ENCODE peak calls at places on chromosomes 3 and 15, in seven cellular contexts. One of them, this sample, is unnamed.

GRCh38 chr15:94555842-94556516 is 324.6 kb downstream of the MCTP2 start:
- DNase-seq in activated T-cell treated with anti-CD3 and anti-CD28 coated beads for 1 hour: no peak
- DNase-seq in thoracic aorta: no peak
- DNase-seq in osteocyte: no peak
- DNase-seq in CD8-positive, alpha-beta T cell: no peak
- DNase-seq in lower lobe of right lung: no peak
- DNase-seq in posterior vena cava: no peak
- DNase-seq in this sample: no peak

GRCh38 chr3:101829066-101829830 is 20.1 kb upstream of the NFKBIZ start:
- DNase-seq in posterior vena cava: peak
- DNase-seq in CD8-positive, alpha-beta T cell: peak
- DNase-seq in thoracic aorta: peak
- DNase-seq in lower lobe of right lung: no peak
- DNase-seq in activated T-cell treated with anti-CD3 and anti-CD28 coated beads for 1 hour: no peak
- DNase-seq in osteocyte: no peak
- DNase-seq in this sample: no peak

GRCh38 chr15:92611995-92612745 is 43.4 kb downstream of the FAM174B start:
- DNase-seq in thoracic aorta: no peak
- DNase-seq in CD8-positive, alpha-beta T cell: no peak
- DNase-seq in posterior vena cava: peak
- DNase-seq in osteocyte: no peak
- DNase-seq in lower lobe of right lung: no peak
- DNase-seq in activated T-cell treated with anti-CD3 and anti-CD28 coated beads for 1 hour: no peak
- DNase-seq in this sample: no peak

GRCh38 chr3:99325407-99325806 is 313.0 kb upstream of the COL8A1 start:
- DNase-seq in posterior vena cava: no peak
- DNase-seq in CD8-positive, alpha-beta T cell: no peak
- DNase-seq in osteocyte: no peak
- DNase-seq in thoracic aorta: no peak
- DNase-seq in lower lobe of right lung: no peak
- DNase-seq in activated T-cell treated with anti-CD3 and anti-CD28 coated beads for 1 hour: no peak
- DNase-seq in this sample: no peak

GRCh38 chr3:128270559-128271492 is 117.5 kb downstream of the EEFSEC start:
- DNase-seq in osteocyte: peak
- DNase-seq in CD8-positive, alpha-beta T cell: no peak
- DNase-seq in lower lobe of right lung: no peak
- DNase-seq in thoracic aorta: no peak
- DNase-seq in activated T-cell treated with anti-CD3 and anti-CD28 coated beads for 1 hour: no peak
- DNase-seq in posterior vena cava: no peak
- DNase-seq in this sample: peak

GRCh38 chr3:115537669-115538068 is 85.6 kb upstream of the GAP43 start:
- DNase-seq in osteocyte: no peak
- DNase-seq in thoracic aorta: no peak
- DNase-seq in activated T-cell treated with anti-CD3 and anti-CD28 coated beads for 1 hour: no peak
- DNase-seq in posterior vena cava: no peak
- DNase-seq in lower lobe of right lung: no peak
- DNase-seq in CD8-positive, alpha-beta T cell: no peak
- DNase-seq in this sample: no peak

GRCh38 chr3:27201435-27201966 is 167.7 kb downstream of the NEK10 start:
- DNase-seq in osteocyte: no peak
- DNase-seq in lower lobe of right lung: no peak
- DNase-seq in posterior vena cava: no peak
- DNase-seq in thoracic aorta: no peak
- DNase-seq in CD8-positive, alpha-beta T cell: no peak
- DNase-seq in activated T-cell treated with anti-CD3 and anti-CD28 coated beads for 1 hour: no peak
- DNase-seq in this sample: no peak

GRCh38 chr15:80309769-80310384 is 57.9 kb upstream of the CTXND1 start:
- DNase-seq in posterior vena cava: no peak
- DNase-seq in osteocyte: no peak
- DNase-seq in activated T-cell treated with anti-CD3 and anti-CD28 coated beads for 1 hour: no peak
- DNase-seq in thoracic aorta: no peak
- DNase-seq in lower lobe of right lung: no peak
- DNase-seq in CD8-positive, alpha-beta T cell: no peak
- DNase-seq in this sample: no peak

GRCh38 chr15:90816401-90817116 is 51.8 kb upstream of the FURIN start:
- DNase-seq in lower lobe of right lung: no peak
- DNase-seq in posterior vena cava: no peak
- DNase-seq in activated T-cell treated with anti-CD3 and anti-CD28 coated beads for 1 hour: no peak
- DNase-seq in CD8-positive, alpha-beta T cell: peak
- DNase-seq in osteocyte: peak
- DNase-seq in thoracic aorta: no peak
- DNase-seq in this sample: no peak

GRCh38 chr3:107062787-107063186 is 314.5 kb upstream of the CCDC54 start:
- DNase-seq in lower lobe of right lung: no peak
- DNase-seq in activated T-cell treated with anti-CD3 and anti-CD28 coated beads for 1 hour: no peak
- DNase-seq in osteocyte: no peak
- DNase-seq in posterior vena cava: no peak
- DNase-seq in thoracic aorta: no peak
- DNase-seq in CD8-positive, alpha-beta T cell: no peak
- DNase-seq in this sample: no peak

This sample was measured in H9.